ENCODE peak calls at places on chromosomes 13 and 19, in seven cellular contexts. H, G, U, B, Y, F and N are unnamed samples.

GRCh38 chr13:110561335-110562033 is at the start of gene RAB20:
- DNase-seq in F (no peak), U (peak), Y (peak), H (peak), B (peak), G (no peak), N (peak)

GRCh38 chr13:41370736-41371135 is 59.7 kb downstream of the NAA16 start:
- DNase-seq in B (no peak), G (no peak), H (no peak), U (no peak), Y (no peak), F (peak), N (no peak)

GRCh38 chr19:58513213-58513693 is 1.5 kb upstream of the SLC27A5 start:
- DNase-seq in H (no peak), B (no peak), Y (no peak), U (no peak), F (no peak), G (no peak), N (no peak)

GRCh38 chr19:17090501-17091074 is 15.0 kb downstream of the MYO9B start:
- DNase-seq in H (peak), B (no peak), G (no peak), U (no peak), F (no peak), Y (no peak), N (no peak)

GRCh38 chr13:79741006-79741405 is 260.1 kb downstream of the NDFIP2 start:
- DNase-seq in B (no peak), H (peak), Y (no peak), U (no peak), G (no peak), F (no peak), N (no peak)

GRCh38 chr19:1259206-1259872 is 9.8 kb upstream of the CIRBP start:
- DNase-seq in B (peak), U (peak), H (no peak), F (no peak), G (no peak), Y (no peak), N (no peak)

GRCh38 chr13:99421271-99421670 is 80.0 kb upstream of the TM9SF2 start:
- DNase-seq in G (no peak), U (no peak), H (no peak), F (no peak), B (no peak), Y (no peak), N (no peak)

GRCh38 chr13:56039992-56040391 is 1100.7 kb upstream of the PRR20A start:
- DNase-seq in H (no peak), G (no peak), U (no peak), F (no peak), B (no peak), Y (no peak), N (no peak)

GRCh38 chr19:30221176-30221575 is 151.0 kb upstream of the ZNF536 start:
- DNase-seq in H (no peak), U (no peak), G (no peak), Y (no peak), F (no peak), B (no peak), N (no peak)

GRCh38 chr19:9528757-9529336 is 9.6 kb downstream of the ZNF426 start:
- DNase-seq in B (no peak), U (no peak), F (no peak), Y (no peak), G (no peak), H (no peak), N (no peak)

GRCh38 chr13:113663934-113664333 is 3.1 kb upstream of the GRK1 start:
- DNase-seq in U (no peak), Y (peak), F (no peak), G (no peak), B (no peak), H (no peak), N (no peak)

GRCh38 chr13:84446972-84447700 is 564.9 kb upstream of the SLITRK1 start:
- DNase-seq in Y (no peak), U (no peak), B (no peak), F (no peak), H (peak), G (peak), N (no peak)

GRCh38 chr13:36086117-36086516 is 45.1 kb downstream of the DCLK1 start:
- DNase-seq in U (no peak), G (no peak), H (no peak), Y (no peak), B (no peak), F (no peak), N (no peak)

GRCh38 chr19:2627319-2627829 is 75.1 kb downstream of the GNG7 start:
- DNase-seq in U (peak), Y (peak), G (no peak), F (peak), B (peak), H (peak), N (no peak)

GRCh38 chr19:1566392-1567115 is 1.6 kb downstream of the MEX3D start:
- DNase-seq in U (peak), F (peak), H (peak), Y (peak), G (no peak), B (peak), N (no peak)

GRCh38 chr19:51294211-51294976 is 17.1 kb upstream of the IGLON5 start:
- DNase-seq in G (no peak), H (no peak), F (no peak), Y (no peak), B (no peak), U (no peak), N (no peak)

GRCh38 chr19:49151339-49152217 is 3.6 kb downstream of the HRC start:
- DNase-seq in H (no peak), B (peak), G (no peak), Y (peak), U (peak), F (no peak), N (no peak)

GRCh38 chr19:571127-571974 is 1.0 kb upstream of the BSG start:
- DNase-seq in B (no peak), U (peak), Y (peak), G (peak), H (no peak), F (no peak), N (no peak)

GRCh38 chr13:28337196-28338045 is 157.5 kb downstream of the FLT1 start:
- DNase-seq in H (peak), G (no peak), F (peak), U (no peak), Y (no peak), B (no peak), N (no peak)

GRCh38 chr13:74246398-74246975 is 112.3 kb upstream of the KLF12 start:
- DNase-seq in B (no peak), G (no peak), F (no peak), U (no peak), H (peak), Y (no peak), N (no peak)

GRCh38 chr13:60260440-60260839 is 96.7 kb upstream of the DIAPH3 start:
- DNase-seq in U (no peak), B (no peak), H (no peak), G (no peak), F (no peak), Y (no peak), N (no peak)

GRCh38 chr13:42660367-42660965 is 86.5 kb downstream of the TNFSF11 start:
- DNase-seq in Y (no peak), B (no peak), F (peak), H (no peak), U (no peak), G (no peak), N (no peak)

GRCh38 chr13:43537124-43537523 is 249.6 kb downstream of the ENOX1 start:
- DNase-seq in F (no peak), B (no peak), U (no peak), Y (no peak), H (no peak), G (no peak), N (no peak)

GRCh38 chr19:37468961-37469777 is at the start of gene ZNF570:
- DNase-seq in U (peak), Y (peak), G (peak), B (peak), H (peak), F (peak), N (peak)

GRCh38 chr13:41284512-41285288 is 21.3 kb upstream of the MTRF1 start:
- DNase-seq in Y (no peak), F (no peak), B (peak), H (peak), U (no peak), G (no peak), N (no peak)

GRCh38 chr19:49157445-49158224 is at the start of gene TRPM4:
- DNase-seq in B (peak), F (no peak), Y (peak), G (no peak), U (peak), H (peak), N (peak)

GRCh38 chr13:46745062-46745461 is 51.9 kb downstream of the ESD start:
- DNase-seq in G (no peak), Y (no peak), B (no peak), U (no peak), F (no peak), H (no peak), N (no peak)

GRCh38 chr13:90710355-90710754 is 637.1 kb upstream of the MIR17HG start:
- DNase-seq in U (no peak), F (no peak), B (no peak), Y (no peak), G (no peak), H (no peak), N (no peak)

DNA sequence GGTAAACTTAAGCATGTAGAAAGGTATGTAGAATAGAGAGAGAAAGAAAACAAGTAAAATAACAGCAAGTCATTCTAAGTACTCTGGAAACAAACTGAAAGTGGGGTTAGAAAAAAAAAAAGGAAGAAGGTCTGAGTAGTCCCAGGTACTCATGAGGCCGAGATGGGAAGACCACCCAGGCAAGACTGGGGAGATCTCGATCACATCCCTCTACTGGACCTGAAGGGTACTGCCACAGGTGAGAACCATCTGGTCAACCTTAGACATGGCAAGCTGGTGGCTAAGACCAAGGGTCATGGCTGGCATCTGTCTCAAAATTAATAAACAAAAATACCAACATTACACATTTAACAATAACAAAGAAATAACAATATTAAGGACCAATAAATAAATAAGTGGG is 36.3 kb upstream of the ZNF724 start:
- DNase-seq in B (no peak), G (no peak), U (no peak), F (no peak), Y (no peak), H (no peak), N (no peak)
- TF ChIP-seq CTCF in B (no peak), G (peak), U (peak), F (peak), Y (no peak), H (peak), N (no peak)

DNA sequence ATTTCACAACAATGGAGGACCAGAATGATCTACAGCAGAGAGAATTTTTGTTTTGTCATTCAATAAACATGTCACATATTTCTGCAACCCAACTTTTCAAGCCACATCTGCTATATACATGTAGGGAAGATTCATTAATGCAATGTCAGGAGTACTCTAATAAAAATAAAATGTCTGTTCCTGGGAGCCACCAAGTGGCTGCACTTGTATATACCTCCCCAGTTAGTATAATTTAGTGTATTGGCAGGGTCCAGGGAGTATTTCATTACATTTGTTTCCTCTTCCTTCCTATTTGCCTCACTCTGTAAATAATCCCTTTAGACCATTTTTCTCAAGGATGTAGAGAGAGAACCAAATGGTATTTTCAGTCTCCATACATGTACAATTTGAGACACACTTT is 1169.0 kb downstream of the DIAPH3 start:
- DNase-seq in B (no peak), Y (no peak), F (no peak), H (no peak), G (no peak), U (no peak), N (no peak)
- TF ChIP-seq CTCF in B (no peak), Y (no peak), F (no peak), H (peak), G (peak), U (no peak), N (no peak)

GRCh38 chr13:39047560-39047959 is 9.3 kb downstream of the NHLRC3 start:
- DNase-seq in U (no peak), Y (no peak), H (no peak), G (no peak), B (no peak), F (no peak), N (no peak)
- TF ChIP-seq CTCF in U (no peak), Y (peak), H (peak), G (peak), B (no peak), F (no peak), N (no peak)

GRCh38 chr13:93672996-93673395 is 446.4 kb downstream of the GPC6 start:
- DNase-seq in Y (no peak), F (no peak), U (no peak), B (no peak), G (no peak), H (no peak), N (no peak)
- TF ChIP-seq CTCF in Y (no peak), F (no peak), U (no peak), B (no peak), G (no peak), H (no peak), N (no peak)

DNA sequence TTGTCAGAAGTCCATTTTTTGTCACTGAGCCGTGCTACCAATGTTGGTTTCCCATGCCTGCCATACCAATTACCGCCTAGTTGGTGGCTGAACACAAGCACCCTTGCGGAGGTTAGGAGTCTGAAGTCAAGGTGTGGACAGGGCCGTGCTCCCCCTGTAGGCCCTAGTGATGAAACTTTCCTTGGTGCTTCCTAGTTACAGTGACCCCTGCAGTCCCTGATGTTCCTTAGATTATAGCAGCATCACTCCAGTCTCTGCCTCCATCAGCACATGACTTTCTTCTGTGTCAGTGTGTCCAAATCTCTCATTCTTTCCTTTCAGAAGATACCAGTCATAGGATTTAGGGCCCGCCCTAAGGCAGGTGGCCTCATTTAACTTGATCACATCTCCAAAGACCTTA is 99.0 kb downstream of the MYO16 start:
- DNase-seq in F (no peak), H (no peak), B (no peak), Y (no peak), U (no peak), G (no peak), N (no peak)
- TF ChIP-seq CTCF in F (peak), H (peak), B (no peak), Y (no peak), U (no peak), G (no peak), N (no peak)

DNA sequence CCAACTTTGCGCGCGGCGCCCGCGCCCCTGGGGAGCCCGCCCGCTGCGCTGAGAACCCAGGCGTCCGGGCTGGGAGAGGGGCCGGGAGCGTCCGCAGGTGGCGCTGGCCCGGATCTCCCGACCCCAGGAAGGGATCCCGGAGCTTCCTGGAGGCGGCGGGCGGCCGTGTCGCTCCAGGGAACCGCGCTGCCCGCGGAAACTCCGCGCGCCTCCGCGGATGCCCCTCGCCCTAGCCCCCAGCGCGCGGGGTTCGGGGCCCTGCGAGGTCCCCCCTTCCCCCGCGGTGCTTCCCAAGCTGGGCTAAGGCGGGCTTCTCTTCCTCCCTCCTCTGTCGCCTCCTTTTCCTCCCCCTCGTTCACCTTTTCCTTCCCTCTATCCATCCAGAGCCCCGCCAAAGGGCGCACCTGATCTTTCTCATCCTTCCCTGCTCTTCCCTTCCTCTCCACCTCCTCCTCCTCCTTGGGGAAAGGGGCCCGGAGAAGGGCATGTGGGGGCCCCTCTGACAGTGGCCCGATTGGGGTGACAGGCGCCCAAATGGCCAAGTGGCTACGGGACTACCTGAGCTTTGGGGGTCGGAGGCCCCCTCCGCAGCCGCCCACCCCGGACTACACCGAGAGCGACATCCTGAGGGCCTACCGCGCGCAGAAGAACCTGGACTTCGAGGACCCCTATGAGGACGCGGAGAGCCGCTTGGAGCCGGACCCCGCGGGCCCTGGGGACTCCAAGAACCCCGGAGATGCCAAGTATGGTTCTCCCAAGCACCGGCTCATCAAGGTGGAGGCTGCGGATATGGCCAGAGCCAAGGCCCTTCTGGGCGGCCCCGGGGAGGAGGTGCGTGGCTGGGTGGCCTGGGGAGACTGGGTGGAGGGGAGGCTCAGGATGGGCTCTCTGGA is 710 bp downstream of the SHD start:
- DNase-seq in U (no peak), B (no peak), F (no peak), H (no peak), G (no peak), Y (no peak), N (no peak)
- TF ChIP-seq CTCF in U (no peak), B (no peak), F (no peak), H (no peak), G (no peak), Y (no peak), N (no peak)

GRCh38 chr19:54172764-54173699 is at the start of gene TMC4:
- DNase-seq in B (no peak), G (no peak), H (no peak), F (no peak), Y (no peak), U (peak), N (no peak)
- TF ChIP-seq CTCF in B (no peak), G (no peak), H (no peak), F (no peak), Y (peak), U (peak), N (no peak)

GRCh38 chr19:35090795-35091214 is 24.8 kb upstream of the FXYD3 start:
- DNase-seq in H (no peak), B (no peak), U (peak), Y (no peak), G (no peak), F (no peak), N (no peak)
- TF ChIP-seq CTCF in H (no peak), B (no peak), U (peak), Y (no peak), G (peak), F (no peak), N (no peak)

GRCh38 chr19:12521996-12522395 is 29.3 kb downstream of the ZNF564 start:
- DNase-seq in Y (no peak), H (no peak), F (no peak), U (no peak), G (no peak), B (no peak), N (no peak)
- TF ChIP-seq CTCF in Y (peak), H (peak), F (no peak), U (no peak), G (no peak), B (no peak), N (no peak)